ENCODE peak calls at places on chromosomes 7 and 10, in five cellular contexts. P, O, N, G and K are unnamed samples.

GRCh38 chr10:77587424-77587806 is 50.2 kb downstream of the KCNMA1 start:
- DNase-seq in P (no peak), G (no peak), N (no peak), O (no peak), K (no peak)

GRCh38 chr10:44357141-44357540 is 27.8 kb downstream of the CXCL12 start:
- DNase-seq in N (no peak), P (no peak), G (no peak), O (no peak), K (no peak)

GRCh38 chr7:116911799-116912198 is 41.5 kb upstream of the ST7 start:
- DNase-seq in O (no peak), P (no peak), N (no peak), G (no peak), K (no peak)

GRCh38 chr7:19377611-19378339 is 232.6 kb upstream of the FERD3L start:
- DNase-seq in O (no peak), P (no peak), G (no peak), N (peak; percentile 96), K (no peak)

GRCh38 chr7:128284102-128284501 is 43.0 kb downstream of the LEP start:
- DNase-seq in P (no peak), N (no peak), O (no peak), G (no peak), K (no peak)

GRCh38 chr7:104794154-104794553 is 219.9 kb upstream of the KMT2E start:
- DNase-seq in P (no peak), G (no peak), O (no peak), N (no peak), K (no peak)

GRCh38 chr7:108368466-108368865 is 87.8 kb downstream of the NRCAM start:
- DNase-seq in P (no peak), N (peak; percentile 82), G (no peak), O (no peak), K (no peak)

GRCh38 chr7:158413962-158414961 is 173.4 kb downstream of the PTPRN2 start:
- DNase-seq in G (peak; percentile 84), P (no peak), N (peak; percentile 72), O (no peak), K (no peak)

GRCh38 chr7:139284252-139284896 is 53.3 kb downstream of the UBN2 start:
- DNase-seq in G (no peak), P (no peak), N (no peak), O (no peak), K (no peak)

GRCh38 chr7:38932509-38933168 is 23.6 kb upstream of the VPS41 start:
- DNase-seq in O (peak; percentile 14), P (peak; percentile 26), N (peak; percentile 80), G (peak; percentile 5), K (peak; percentile 38)

GRCh38 chr10:48507933-48508830 is 96.7 kb downstream of the ARHGAP22 start:
- DNase-seq in P (no peak), N (no peak), O (no peak), G (no peak), K (no peak)

GRCh38 chr10:53458007-53458406 is 685.4 kb upstream of the MBL2 start:
- DNase-seq in G (no peak), P (no peak), O (no peak), N (no peak), K (no peak)

GRCh38 chr10:88270061-88270808 is 312.9 kb downstream of the RNLS start:
- DNase-seq in G (no peak), O (no peak), N (no peak), P (no peak), K (no peak)

GRCh38 chr10:58512470-58513188 is at the start of gene BICC1:
- DNase-seq in G (peak; percentile 27), N (peak; percentile 60), P (no peak), O (no peak), K (peak; percentile 46)

GRCh38 chr10:32417906-32418547 is 27.9 kb upstream of the CCDC7 start:
- DNase-seq in G (no peak), P (no peak), N (no peak), O (no peak), K (no peak)

GRCh38 chr10:131625041-131625440 is 275.8 kb upstream of the PPP2R2D start:
- DNase-seq in G (no peak), N (no peak), P (no peak), O (no peak), K (no peak)

GRCh38 chr10:65620404-65621048 is 1305.3 kb upstream of the LRRTM3 start:
- DNase-seq in P (no peak), G (no peak), N (no peak), O (no peak), K (no peak)

GRCh38 chr7:150719960-150720891 is 3.8 kb downstream of the GIMAP1 start:
- DNase-seq in G (no peak), N (no peak), O (no peak), P (no peak), K (no peak)

GRCh38 chr7:104230606-104231005 is 22.8 kb upstream of the ORC5 start:
- DNase-seq in P (no peak), N (peak; percentile 77), G (no peak), O (no peak), K (no peak)

GRCh38 chr10:15744217-15744865 is 24.6 kb upstream of the ITGA8 start:
- DNase-seq in O (peak; percentile 4), G (no peak), N (peak; percentile 19), P (peak; percentile 1), K (peak; percentile 15)

GRCh38 chr7:82247814-82248433 is 195.7 kb downstream of the CACNA2D1 start:
- DNase-seq in N (peak; percentile 61), G (no peak), O (no peak), P (no peak), K (no peak)

GRCh38 chr7:111168182-111168581 is 77.3 kb downstream of the LRRN3 start:
- DNase-seq in G (no peak), O (no peak), P (no peak), N (peak; percentile 95), K (no peak)

GRCh38 chr7:8443871-8444756 is 10.7 kb downstream of the NXPH1 start:
- DNase-seq in O (no peak), G (no peak), N (no peak), P (no peak), K (no peak)

GRCh38 chr10:87771871-87772500 is 46.0 kb downstream of the ATAD1 start:
- DNase-seq in P (no peak), O (no peak), G (no peak), N (peak; percentile 9), K (no peak)

GRCh38 chr10:16967866-16968721 is 150.9 kb upstream of the RSU1 start:
- DNase-seq in G (no peak), N (no peak), P (no peak), O (no peak), K (no peak)

GRCh38 chr10:69845574-69846251 is 44.0 kb downstream of the COL13A1 start:
- DNase-seq in G (no peak), O (no peak), P (no peak), N (no peak), K (no peak)

GRCh38 chr10:82394122-82394521 is 519.1 kb downstream of the NRG3 start:
- DNase-seq in P (no peak), G (peak; percentile 5), N (peak; percentile 74), O (no peak), K (no peak)

GRCh38 chr10:61842755-61843497 is 58.6 kb upstream of the ARID5B start:
- DNase-seq in N (no peak), P (no peak), G (no peak), O (no peak), K (no peak)

GRCh38 chr7:95972554-95972953 is 200.2 kb downstream of the DYNC1I1 start:
- DNase-seq in N (no peak), O (no peak), G (no peak), P (no peak), K (no peak)

GRCh38 chr7:114085592-114086490 is 167.0 kb upstream of the PPP1R3A start:
- DNase-seq in O (peak; percentile 45), P (peak; percentile 15), G (peak; percentile 20), N (peak; percentile 93), K (peak; percentile 67)

GRCh38 chr7:158377800-158378623 is 209.6 kb downstream of the PTPRN2 start:
- DNase-seq in O (no peak), G (no peak), P (no peak), N (peak; percentile 20), K (no peak)

GRCh38 chr10:97540669-97541500 is 31.7 kb upstream of the ANKRD2 start:
- DNase-seq in O (no peak), N (no peak), P (no peak), G (no peak), K (no peak)

GRCh38 chr7:39754326-39755120 is 131.2 kb downstream of the RALA start:
- DNase-seq in P (no peak), O (no peak), G (no peak), N (no peak), K (no peak)

GRCh38 chr7:17026269-17026668 is 144.5 kb upstream of the AGR3 start:
- DNase-seq in P (no peak), N (no peak), O (no peak), G (no peak), K (no peak)

GRCh38 chr10:3837909-3838722 is 53.1 kb upstream of the KLF6 start:
- DNase-seq in O (no peak), N (no peak), G (no peak), P (no peak), K (no peak)

GRCh38 chr10:7488418-7488829 is 77.6 kb upstream of the SFMBT2 start:
- DNase-seq in N (no peak), P (no peak), O (no peak), G (no peak), K (no peak)

GRCh38 chr7:80134105-80134535 is 511 bp upstream of the GNAI1 start:
- DNase-seq in O (no peak), N (no peak), P (no peak), G (no peak), K (no peak)

GRCh38 chr7:46784746-46785145 is 797.2 kb downstream of the TNS3 start:
- DNase-seq in P (no peak), O (no peak), G (no peak), N (no peak), K (no peak)